ENCODE peak calls at places on chromosome 20, in five cellular contexts. One of them, this sample, is unnamed.

GRCh38 chr20:56924976-56925695 is 296.0 kb downstream of the TFAP2C start:
- DNase-seq in A549: no peak
- DNase-seq in HepG2: no peak
- DNase-seq in WTC11: peak; percentile 72
- DNase-seq in GM12878: no peak
- DNase-seq in this sample: no peak

GRCh38 chr20:25547063-25547462 is 38.3 kb downstream of the NINL start:
- DNase-seq in A549: no peak
- DNase-seq in HepG2: no peak
- DNase-seq in WTC11: no peak
- DNase-seq in GM12878: no peak
- DNase-seq in this sample: no peak

GRCh38 chr20:58003525-58003924 is 224.9 kb downstream of the ANKRD60 start:
- DNase-seq in A549: peak; percentile 50
- DNase-seq in HepG2: no peak
- DNase-seq in WTC11: no peak
- DNase-seq in GM12878: no peak
- DNase-seq in this sample: peak; percentile 70

GRCh38 chr20:59178983-59179595 is 15.5 kb downstream of the ZNF831 start:
- DNase-seq in A549: no peak
- DNase-seq in HepG2: no peak
- DNase-seq in WTC11: no peak
- DNase-seq in GM12878: no peak
- DNase-seq in this sample: no peak

GRCh38 chr20:3545401-3545925 is 74.6 kb downstream of the ATRN start:
- DNase-seq in A549: no peak
- DNase-seq in HepG2: no peak
- DNase-seq in WTC11: no peak
- DNase-seq in GM12878: no peak
- DNase-seq in this sample: no peak

GRCh38 chr20:1391640-1392442 is 1.0 kb downstream of the FKBP1A start:
- DNase-seq in A549: no peak
- DNase-seq in HepG2: no peak
- DNase-seq in WTC11: no peak
- DNase-seq in GM12878: no peak
- DNase-seq in this sample: peak; percentile 32

GRCh38 chr20:46111028-46111835 is 6.9 kb upstream of the CD40 start:
- DNase-seq in A549: no peak
- DNase-seq in HepG2: no peak
- DNase-seq in WTC11: no peak
- DNase-seq in GM12878: peak; percentile 75
- DNase-seq in this sample: no peak

GRCh38 chr20:17491041-17491440 is 40.1 kb downstream of the BFSP1 start:
- DNase-seq in A549: no peak
- DNase-seq in HepG2: no peak
- DNase-seq in WTC11: no peak
- DNase-seq in GM12878: no peak
- DNase-seq in this sample: no peak

GRCh38 chr20:51801220-51801991 is 915 bp downstream of the SALL4 start:
- DNase-seq in A549: peak; percentile 42
- DNase-seq in HepG2: no peak
- DNase-seq in WTC11: peak; percentile 59
- DNase-seq in GM12878: no peak
- DNase-seq in this sample: no peak

GRCh38 chr20:5077761-5078387 is 41.9 kb downstream of the PCNA start:
- DNase-seq in A549: no peak
- DNase-seq in HepG2: no peak
- DNase-seq in WTC11: no peak
- DNase-seq in GM12878: no peak
- DNase-seq in this sample: no peak

GRCh38 chr20:25553819-25554296 is 31.5 kb downstream of the NINL start:
- DNase-seq in A549: no peak
- DNase-seq in HepG2: peak; percentile 62
- DNase-seq in WTC11: no peak
- DNase-seq in GM12878: no peak
- DNase-seq in this sample: no peak

GRCh38 chr20:59805266-59805665 is 128.2 kb downstream of the SYCP2 start:
- DNase-seq in A549: no peak
- DNase-seq in HepG2: no peak
- DNase-seq in WTC11: no peak
- DNase-seq in GM12878: no peak
- DNase-seq in this sample: no peak

GRCh38 chr20:1710484-1710883 is 52.9 kb upstream of the SIRPG start:
- DNase-seq in A549: no peak
- DNase-seq in HepG2: no peak
- DNase-seq in WTC11: no peak
- DNase-seq in GM12878: no peak
- DNase-seq in this sample: no peak

GRCh38 chr20:59743767-59744485 is 139.6 kb downstream of the PHACTR3 start:
- DNase-seq in A549: peak; percentile 27
- DNase-seq in HepG2: no peak
- DNase-seq in WTC11: peak; percentile 54
- DNase-seq in GM12878: no peak
- DNase-seq in this sample: no peak

GRCh38 chr20:41047279-41047974 is 18.8 kb downstream of the TOP1 start:
- DNase-seq in A549: no peak
- DNase-seq in HepG2: no peak
- DNase-seq in WTC11: no peak
- DNase-seq in GM12878: no peak
- DNase-seq in this sample: peak; percentile 28

GRCh38 chr20:45365444-45365970 is 2.6 kb downstream of the SYS1 start:
- DNase-seq in A549: no peak
- DNase-seq in HepG2: no peak
- DNase-seq in WTC11: no peak
- DNase-seq in GM12878: no peak
- DNase-seq in this sample: no peak

GRCh38 chr20:32984196-32984595 is 20.0 kb downstream of the SUN5 start:
- DNase-seq in A549: no peak
- DNase-seq in HepG2: no peak
- DNase-seq in WTC11: no peak
- DNase-seq in GM12878: no peak
- DNase-seq in this sample: peak; percentile 34

GRCh38 chr20:10178727-10179313 is 39.8 kb upstream of the SNAP25 start:
- DNase-seq in A549: no peak
- DNase-seq in HepG2: no peak
- DNase-seq in WTC11: no peak
- DNase-seq in GM12878: no peak
- DNase-seq in this sample: no peak

GRCh38 chr20:59364611-59365010 is 64.2 kb downstream of the EDN3 start:
- DNase-seq in A549: no peak
- DNase-seq in HepG2: no peak
- DNase-seq in WTC11: no peak
- DNase-seq in GM12878: no peak
- DNase-seq in this sample: no peak

GRCh38 chr20:17854307-17854903 is 114.2 kb downstream of the SNX5 start:
- DNase-seq in A549: peak; percentile 39
- DNase-seq in HepG2: peak; percentile 82
- DNase-seq in WTC11: peak; percentile 68
- DNase-seq in GM12878: no peak
- DNase-seq in this sample: peak; percentile 14

GRCh38 chr20:52649727-52650126 is 322.4 kb upstream of the TSHZ2 start:
- DNase-seq in A549: no peak
- DNase-seq in HepG2: no peak
- DNase-seq in WTC11: no peak
- DNase-seq in GM12878: no peak
- DNase-seq in this sample: no peak

GRCh38 chr20:1664911-1665310 is 7.3 kb upstream of the SIRPG start:
- DNase-seq in A549: no peak
- DNase-seq in HepG2: no peak
- DNase-seq in WTC11: no peak
- DNase-seq in GM12878: peak; percentile 19
- DNase-seq in this sample: no peak

GRCh38 chr20:50416930-50417329 is 93.3 kb upstream of the PTPN1 start:
- DNase-seq in A549: no peak
- DNase-seq in HepG2: no peak
- DNase-seq in WTC11: no peak
- DNase-seq in GM12878: no peak
- DNase-seq in this sample: no peak

DNA sequence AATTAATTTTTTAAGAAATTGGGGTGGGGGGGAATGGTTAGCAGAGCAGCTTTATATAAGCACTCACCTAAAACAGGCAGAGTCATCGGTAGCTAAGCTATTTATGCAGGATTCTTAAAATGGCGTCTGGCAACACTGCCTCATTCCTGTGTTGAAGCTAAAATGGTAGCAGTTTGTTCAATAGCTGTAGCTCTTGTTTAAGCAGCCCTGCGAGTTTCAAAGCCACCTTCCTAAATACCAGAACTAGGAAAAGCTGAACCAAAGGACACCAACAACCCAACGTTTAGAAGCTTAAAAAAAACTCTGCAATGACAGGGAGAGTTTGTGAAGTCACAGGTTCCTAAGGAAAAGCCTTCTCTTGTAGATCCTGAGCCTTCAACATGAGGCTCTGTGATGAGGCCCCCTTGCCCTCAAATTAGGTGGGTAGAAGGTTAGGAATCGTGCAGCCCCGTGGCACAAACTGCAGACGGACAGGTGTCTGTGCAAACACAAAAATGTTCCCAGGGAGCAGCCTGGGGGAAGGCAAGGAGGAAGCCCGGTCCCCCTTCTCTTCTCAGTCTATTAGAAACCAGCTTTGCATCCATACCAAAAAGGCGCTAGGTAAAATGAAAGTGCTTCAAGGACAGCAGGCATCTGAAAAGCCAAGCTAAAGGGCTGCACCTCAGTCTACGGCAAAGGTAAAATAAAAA is 4.7 kb downstream of the ZMYND8 start:
- DNase-seq in A549: no peak
- DNase-seq in HepG2: no peak
- DNase-seq in WTC11: no peak
- DNase-seq in GM12878: no peak
- DNase-seq in this sample: peak; percentile 72
- TF ChIP-seq ESRRA in A549: no peak
- TF ChIP-seq ESRRA in HepG2: no peak
- TF ChIP-seq ESRRA in WTC11: no peak
- TF ChIP-seq ESRRA in GM12878: no peak
- TF ChIP-seq ESRRA in this sample: no peak

GRCh38 chr20:23264545-23264944 is 86.0 kb upstream of the NXT1 start:
- DNase-seq in A549: no peak
- DNase-seq in HepG2: no peak
- DNase-seq in WTC11: no peak
- DNase-seq in GM12878: no peak
- DNase-seq in this sample: no peak
- TF ChIP-seq ESRRA in A549: no peak
- TF ChIP-seq ESRRA in HepG2: no peak
- TF ChIP-seq ESRRA in WTC11: no peak
- TF ChIP-seq ESRRA in GM12878: no peak
- TF ChIP-seq ESRRA in this sample: no peak

GRCh38 chr20:14778875-14779274 is 441.5 kb upstream of the FLRT3 start:
- DNase-seq in A549: no peak
- DNase-seq in HepG2: no peak
- DNase-seq in WTC11: no peak
- DNase-seq in GM12878: no peak
- DNase-seq in this sample: no peak

GRCh38 chr20:14783766-14784165 is 446.4 kb upstream of the FLRT3 start:
- DNase-seq in A549: no peak
- DNase-seq in HepG2: no peak
- DNase-seq in WTC11: no peak
- DNase-seq in GM12878: no peak
- DNase-seq in this sample: no peak

GRCh38 chr20:14785065-14785743 is 447.8 kb upstream of the FLRT3 start:
- DNase-seq in A549: no peak
- DNase-seq in HepG2: no peak
- DNase-seq in WTC11: no peak
- DNase-seq in GM12878: no peak
- DNase-seq in this sample: no peak

GRCh38 chr20:14780508-14780907 is 443.1 kb upstream of the FLRT3 start:
- DNase-seq in A549: no peak
- DNase-seq in HepG2: no peak
- DNase-seq in WTC11: no peak
- DNase-seq in GM12878: no peak
- DNase-seq in this sample: no peak

GRCh38 chr20:14782731-14783130 is 445.3 kb upstream of the FLRT3 start:
- DNase-seq in A549: no peak
- DNase-seq in HepG2: no peak
- DNase-seq in WTC11: no peak
- DNase-seq in GM12878: no peak
- DNase-seq in this sample: no peak
- TF ChIP-seq ESRRA in A549: no peak
- TF ChIP-seq ESRRA in HepG2: no peak
- TF ChIP-seq ESRRA in WTC11: no peak
- TF ChIP-seq ESRRA in GM12878: no peak
- TF ChIP-seq ESRRA in this sample: no peak

GRCh38 chr20:48783533-48784272 is 44.1 kb downstream of the PREX1 start:
- DNase-seq in A549: no peak
- DNase-seq in HepG2: no peak
- DNase-seq in WTC11: no peak
- DNase-seq in GM12878: no peak
- DNase-seq in this sample: no peak
- TF ChIP-seq ESRRA in A549: no peak
- TF ChIP-seq ESRRA in HepG2: no peak
- TF ChIP-seq ESRRA in WTC11: no peak
- TF ChIP-seq ESRRA in GM12878: no peak
- TF ChIP-seq ESRRA in this sample: no peak

GRCh38 chr20:38165089-38165965 is at the start of gene TGM2:
- DNase-seq in A549: peak; percentile 86
- DNase-seq in HepG2: peak; percentile 87
- DNase-seq in WTC11: peak; percentile 63
- DNase-seq in GM12878: peak; percentile 32
- DNase-seq in this sample: peak; percentile 96
- TF ChIP-seq ESRRA in A549: no peak
- TF ChIP-seq ESRRA in HepG2: peak; percentile 59
- TF ChIP-seq ESRRA in WTC11: no peak
- TF ChIP-seq ESRRA in GM12878: no peak
- TF ChIP-seq ESRRA in this sample: peak; percentile 37

GRCh38 chr20:19727251-19727847 is 30.7 kb upstream of the RIN2 start:
- DNase-seq in A549: no peak
- DNase-seq in HepG2: no peak
- DNase-seq in WTC11: no peak
- DNase-seq in GM12878: no peak
- DNase-seq in this sample: no peak

GRCh38 chr20:19723834-19724430 is 34.1 kb upstream of the RIN2 start:
- DNase-seq in A549: no peak
- DNase-seq in HepG2: no peak
- DNase-seq in WTC11: no peak
- DNase-seq in GM12878: no peak
- DNase-seq in this sample: no peak

GRCh38 chr20:19730716-19731115 is 27.3 kb upstream of the RIN2 start:
- DNase-seq in A549: no peak
- DNase-seq in HepG2: no peak
- DNase-seq in WTC11: no peak
- DNase-seq in GM12878: no peak
- DNase-seq in this sample: no peak

GRCh38 chr20:19729672-19730071 is 28.4 kb upstream of the RIN2 start:
- DNase-seq in A549: no peak
- DNase-seq in HepG2: no peak
- DNase-seq in WTC11: no peak
- DNase-seq in GM12878: no peak
- DNase-seq in this sample: no peak

DNA sequence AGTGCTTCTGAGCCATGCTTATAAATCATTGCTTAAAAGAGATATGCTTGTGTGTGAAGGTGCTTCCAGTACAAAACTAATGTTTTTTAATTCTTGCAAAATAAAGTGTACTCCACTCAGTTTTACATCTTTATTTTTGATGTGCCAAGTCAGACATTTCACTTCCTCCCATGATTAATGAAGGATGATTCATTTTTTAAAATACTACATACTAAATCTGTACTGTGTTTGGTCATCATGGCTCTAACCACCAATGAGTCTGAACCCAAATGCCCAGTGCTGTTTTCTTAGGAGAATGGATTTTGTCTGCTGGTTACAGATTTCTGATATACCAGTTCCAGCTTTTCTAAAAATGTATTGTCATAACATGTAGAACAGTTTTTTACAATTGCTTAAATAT is 31.9 kb upstream of the RIN2 start:
- DNase-seq in A549: no peak
- DNase-seq in HepG2: no peak
- DNase-seq in WTC11: no peak
- DNase-seq in GM12878: no peak
- DNase-seq in this sample: no peak
- TF ChIP-seq ESRRA in A549: no peak
- TF ChIP-seq ESRRA in HepG2: no peak
- TF ChIP-seq ESRRA in WTC11: no peak
- TF ChIP-seq ESRRA in GM12878: no peak
- TF ChIP-seq ESRRA in this sample: no peak